ENCODE peak calls at places on chromosomes 3 and 15, in eight cellular contexts. T is HL-60, L is H1, X is K562, O is stomach, A is prostate gland, Z is HCT116, D is spleen. E is an unnamed sample.
A peak's percentile ranks its signal among the peaks of the same experiment; 100 is the strongest.

GRCh38 chr3:21830541-21830940 is 79.5 kb upstream of the ZNF385D start:
- DNase-seq in T (no peak), L (no peak), X (no peak), O (no peak), A (no peak), Z (no peak), D (no peak), E (no peak)

GRCh38 chr15:94206463-94207167 is 24.7 kb upstream of the MCTP2 start:
- DNase-seq in T (no peak), L (no peak), X (no peak), O (no peak), A (peak; percentile 28), Z (no peak), D (no peak), E (no peak)

GRCh38 chr15:61227269-61228024 is 1.7 kb downstream of the RORA start:
- DNase-seq in T (no peak), L (no peak), X (no peak), O (no peak), A (no peak), Z (no peak), D (no peak), E (no peak)

GRCh38 chr3:136604961-136605360 is 147.2 kb downstream of the STAG1 start:
- DNase-seq in T (no peak), L (no peak), X (no peak), O (no peak), A (no peak), Z (no peak), D (no peak), E (no peak)

GRCh38 chr3:126355777-126356372 is 1.3 kb downstream of the KLF15 start:
- DNase-seq in T (peak; percentile 8), L (peak; percentile 64), X (peak; percentile 95), O (peak; percentile 98), A (peak; percentile 98), Z (peak; percentile 46), D (peak; percentile 90), E (peak; percentile 37)

GRCh38 chr3:186931487-186932280 is 1.4 kb downstream of the ST6GAL1 start:
- DNase-seq in T (no peak), L (no peak), X (no peak), O (peak; percentile 72), A (peak; percentile 81), Z (no peak), D (peak; percentile 92), E (no peak)

GRCh38 chr15:50753463-50753862 is 12.0 kb downstream of the SPPL2A start:
- DNase-seq in T (no peak), L (no peak), X (peak; percentile 35), O (no peak), A (no peak), Z (no peak), D (no peak), E (no peak)

GRCh38 chr3:14311722-14312121 is 90.7 kb upstream of the SLC6A6 start:
- DNase-seq in T (no peak), L (no peak), X (no peak), O (no peak), A (no peak), Z (no peak), D (no peak), E (no peak)

GRCh38 chr3:37531071-37531720 is 330.5 kb upstream of the CTDSPL start:
- DNase-seq in T (no peak), L (no peak), X (peak; percentile 42), O (no peak), A (no peak), Z (no peak), D (peak; percentile 84), E (no peak)

GRCh38 chr15:49471733-49472132 is 48.7 kb downstream of the FGF7 start:
- DNase-seq in T (no peak), L (no peak), X (no peak), O (no peak), A (no peak), Z (no peak), D (no peak), E (no peak)

GRCh38 chr3:151345854-151346253 is 16.5 kb upstream of the P2RY13 start:
- DNase-seq in T (no peak), L (no peak), X (no peak), O (no peak), A (peak; percentile 14), Z (no peak), D (no peak), E (no peak)

GRCh38 chr3:130935761-130936160 is 41.9 kb downstream of the ATP2C1 start:
- DNase-seq in T (no peak), L (no peak), X (no peak), O (no peak), A (no peak), Z (no peak), D (no peak), E (no peak)

GRCh38 chr3:157100997-157101396 is 59.0 kb downstream of the CCNL1 start:
- DNase-seq in T (no peak), L (no peak), X (no peak), O (no peak), A (no peak), Z (no peak), D (no peak), E (no peak)

GRCh38 chr15:96336643-96337353 is 6.3 kb downstream of the NR2F2 start:
- DNase-seq in T (no peak), L (no peak), X (no peak), O (no peak), A (peak; percentile 75), Z (no peak), D (no peak), E (no peak)

GRCh38 chr3:170961616-170962400 is 53.4 kb upstream of the EIF5A2 start:
- DNase-seq in T (no peak), L (no peak), X (peak; percentile 15), O (no peak), A (no peak), Z (peak; percentile 34), D (no peak), E (no peak)

GRCh38 chr3:194224937-194225422 is 89.0 kb downstream of the HES1 start:
- DNase-seq in T (no peak), L (no peak), X (no peak), O (no peak), A (no peak), Z (no peak), D (no peak), E (no peak)

GRCh38 chr3:41237907-41238306 is 38.6 kb downstream of the CTNNB1 start:
- DNase-seq in T (no peak), L (no peak), X (no peak), O (no peak), A (no peak), Z (no peak), D (no peak), E (no peak)

GRCh38 chr3:124283644-124284008 is 291.7 kb upstream of the ROPN1 start:
- DNase-seq in T (no peak), L (no peak), X (no peak), O (no peak), A (no peak), Z (no peak), D (no peak), E (no peak)
- TF ChIP-seq POLR2AphosphoS5 in T (no peak), L (no peak), X (no peak), O (no peak), A (no peak), Z (no peak), D (no peak), E (no peak)

GRCh38 chr3:42515391-42515916 is 13.0 kb downstream of the VIPR1 start:
- DNase-seq in T (no peak), L (no peak), X (no peak), O (peak; percentile 56), A (peak; percentile 87), Z (no peak), D (peak; percentile 65), E (no peak)

GRCh38 chr3:42517143-42517542 is 14.7 kb downstream of the VIPR1 start:
- DNase-seq in T (no peak), L (no peak), X (no peak), O (no peak), A (peak; percentile 34), Z (no peak), D (no peak), E (no peak)

GRCh38 chr3:42515976-42516375 is 13.5 kb downstream of the VIPR1 start:
- DNase-seq in T (no peak), L (no peak), X (no peak), O (no peak), A (no peak), Z (no peak), D (no peak), E (no peak)

GRCh38 chr3:42514876-42515275 is 12.4 kb downstream of the VIPR1 start:
- DNase-seq in T (no peak), L (no peak), X (no peak), O (no peak), A (peak; percentile 23), Z (no peak), D (peak; percentile 52), E (no peak)

GRCh38 chr3:42516443-42516842 is 14.0 kb downstream of the VIPR1 start:
- DNase-seq in T (no peak), L (no peak), X (no peak), O (peak; percentile 40), A (peak; percentile 73), Z (no peak), D (no peak), E (no peak)
- TF ChIP-seq POLR2AphosphoS5 in T (no peak), L (no peak), X (no peak), O (no peak), A (peak; percentile 52), Z (no peak), D (no peak), E (no peak)

GRCh38 chr15:65385868-65386253 is 8.1 kb upstream of the IGDCC3 start:
- DNase-seq in T (no peak), L (no peak), X (no peak), O (no peak), A (no peak), Z (no peak), D (no peak), E (no peak)

GRCh38 chr15:65383991-65384390 is 6.2 kb upstream of the IGDCC3 start:
- DNase-seq in T (no peak), L (no peak), X (no peak), O (no peak), A (no peak), Z (no peak), D (no peak), E (no peak)

GRCh38 chr15:65386376-65386775 is 8.6 kb upstream of the IGDCC3 start:
- DNase-seq in T (no peak), L (no peak), X (no peak), O (no peak), A (no peak), Z (no peak), D (no peak), E (no peak)

GRCh38 chr15:65384505-65384894 is 6.7 kb upstream of the IGDCC3 start:
- DNase-seq in T (no peak), L (no peak), X (no peak), O (no peak), A (no peak), Z (no peak), D (no peak), E (no peak)

GRCh38 chr15:65384895-65385867 is 7.4 kb upstream of the IGDCC3 start:
- DNase-seq in T (peak; percentile 52), L (peak; percentile 70), X (peak; percentile 89), O (peak; percentile 89), A (peak; percentile 81), Z (peak; percentile 74), D (peak; percentile 93), E (peak; percentile 95)
- TF ChIP-seq POLR2AphosphoS5 in T (no peak), L (peak; percentile 23), X (no peak), O (no peak), A (peak; percentile 41), Z (peak; percentile 56), D (no peak), E (no peak)

DNA sequence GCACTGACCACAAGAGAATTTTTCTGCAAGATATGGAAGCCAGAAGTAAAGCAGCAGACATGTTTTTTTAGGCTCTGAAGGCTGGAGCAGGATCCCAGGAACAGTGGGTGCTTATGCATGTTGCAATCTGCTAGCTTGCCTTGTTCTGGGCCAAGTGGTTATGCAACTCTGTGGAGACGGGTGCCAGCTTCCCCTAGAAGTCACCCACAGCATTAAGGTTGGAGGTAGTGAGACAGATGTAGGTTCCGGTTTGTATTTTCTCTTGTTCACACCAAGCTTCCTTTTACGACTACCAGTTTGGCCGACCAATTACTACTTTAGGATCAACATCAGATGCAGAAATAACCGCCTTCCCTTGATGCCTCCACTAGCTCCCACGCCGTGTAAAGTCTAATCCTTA is 11.1 kb downstream of the DPH3 start:
- DNase-seq in T (peak; percentile 99), L (no peak), X (no peak), O (no peak), A (no peak), Z (no peak), D (peak; percentile 59), E (no peak)
- TF ChIP-seq POLR2AphosphoS5 in T (peak; percentile 88), L (no peak), X (no peak), O (no peak), A (no peak), Z (no peak), D (no peak), E (no peak)